ENCODE peak calls at places on chromosome 4, in four cellular contexts. F is RWPE1, D is substantia nigra, Q is OCI-LY7. L is an unnamed sample.
A peak's percentile ranks its signal among the peaks of the same experiment; 100 is the strongest.

GRCh38 chr4:109816082-109816442 is 500 bp downstream of the GAR1 start:
- DNase-seq in F (peak; percentile 9), D (no peak), Q (peak; percentile 30), L (peak; percentile 32)

GRCh38 chr4:150140774-150141400 is 62.6 kb downstream of the DCLK2 start:
- DNase-seq in F (peak; percentile 50), D (no peak), Q (no peak), L (no peak)

GRCh38 chr4:42778349-42778748 is 114.2 kb upstream of the GRXCR1 start:
- DNase-seq in F (no peak), D (no peak), Q (no peak), L (no peak)

GRCh38 chr4:81632581-81633247 is 161.0 kb upstream of the RASGEF1B start:
- DNase-seq in F (peak; percentile 65), D (no peak), Q (no peak), L (no peak)

GRCh38 chr4:171639540-171639939 is 173.7 kb upstream of the GALNTL6 start:
- DNase-seq in F (no peak), D (no peak), Q (no peak), L (no peak)

GRCh38 chr4:72358483-72358882 is 210.5 kb downstream of the ADAMTS3 start:
- DNase-seq in F (no peak), D (no peak), Q (no peak), L (no peak)

GRCh38 chr4:108171541-108172230 is 3.0 kb upstream of the LEF1 start:
- DNase-seq in F (no peak), D (no peak), Q (no peak), L (peak; percentile 56)

GRCh38 chr4:113094327-113094726 is 44.9 kb downstream of the ANK2 start:
- DNase-seq in F (no peak), D (no peak), Q (no peak), L (no peak)

GRCh38 chr4:128812360-128812958 is 3.0 kb downstream of the JADE1 start:
- DNase-seq in F (peak; percentile 59), D (no peak), Q (peak; percentile 75), L (no peak)

GRCh38 chr4:104294811-104295210 is 199.9 kb downstream of the CXXC4 start:
- DNase-seq in F (no peak), D (no peak), Q (no peak), L (no peak)

GRCh38 chr4:140469806-140470733 is 28.0 kb downstream of the MGAT4D start:
- DNase-seq in F (no peak), D (no peak), Q (no peak), L (no peak)

GRCh38 chr4:148514581-148514980 is 72.4 kb upstream of the NR3C2 start:
- DNase-seq in F (no peak), D (no peak), Q (no peak), L (no peak)

GRCh38 chr4:73499996-73500765 is 18.6 kb downstream of the AFM start:
- DNase-seq in F (no peak), D (no peak), Q (no peak), L (no peak)

GRCh38 chr4:110195561-110196205 is 2.7 kb downstream of the ELOVL6 start:
- DNase-seq in F (peak; percentile 19), D (peak; percentile 38), Q (peak; percentile 48), L (no peak)

GRCh38 chr4:1395941-1396805 is 10.1 kb downstream of the NKX1-1 start:
- DNase-seq in F (no peak), D (no peak), Q (no peak), L (no peak)

GRCh38 chr4:39846135-39846534 is 131.6 kb downstream of the PDS5A start:
- DNase-seq in F (peak; percentile 7), D (no peak), Q (no peak), L (no peak)

GRCh38 chr4:120948382-120948781 is 25.9 kb upstream of the PRDM5 start:
- DNase-seq in F (no peak), D (no peak), Q (no peak), L (no peak)

GRCh38 chr4:183830438-183830985 is 74.6 kb upstream of the STOX2 start:
- DNase-seq in F (no peak), D (no peak), Q (no peak), L (no peak)

GRCh38 chr4:59818656-59819055 is 1381.5 kb upstream of the ADGRL3 start:
- DNase-seq in F (no peak), D (no peak), Q (no peak), L (no peak)

GRCh38 chr4:91958651-91959050 is 345.1 kb upstream of the GRID2 start:
- DNase-seq in F (no peak), D (no peak), Q (no peak), L (no peak)

GRCh38 chr4:83535520-83535944 is 376 bp upstream of the GPAT3 start:
- DNase-seq in F (peak; percentile 53), D (peak; percentile 55), Q (no peak), L (no peak)

GRCh38 chr4:173909294-173909693 is 374.2 kb downstream of the FBXO8 start:
- DNase-seq in F (no peak), D (no peak), Q (no peak), L (no peak)

GRCh38 chr4:108881190-108881589 is 118.3 kb upstream of the ETNPPL start:
- DNase-seq in F (peak; percentile 6), D (no peak), Q (no peak), L (no peak)

GRCh38 chr4:126682250-126682649 is 950.5 kb upstream of the INTU start:
- DNase-seq in F (no peak), D (no peak), Q (no peak), L (no peak)

GRCh38 chr4:164023214-164023613 is 528.7 kb downstream of the TMA16 start:
- DNase-seq in F (no peak), D (no peak), Q (peak; percentile 19), L (no peak)

GRCh38 chr4:110754726-110755125 is 131.8 kb upstream of the PITX2 start:
- DNase-seq in F (no peak), D (no peak), Q (no peak), L (no peak)

GRCh38 chr4:186630128-186630527 is 74.8 kb upstream of the MTNR1A start:
- DNase-seq in F (no peak), D (no peak), Q (no peak), L (no peak)

GRCh38 chr4:186624951-186625350 is 69.6 kb upstream of the MTNR1A start:
- DNase-seq in F (no peak), D (no peak), Q (no peak), L (no peak)

GRCh38 chr4:186627226-186627865 is 72.0 kb upstream of the MTNR1A start:
- DNase-seq in F (peak; percentile 46), D (no peak), Q (no peak), L (no peak)

GRCh38 chr4:186623546-186623945 is 68.2 kb upstream of the MTNR1A start:
- DNase-seq in F (no peak), D (no peak), Q (no peak), L (no peak)

DNA sequence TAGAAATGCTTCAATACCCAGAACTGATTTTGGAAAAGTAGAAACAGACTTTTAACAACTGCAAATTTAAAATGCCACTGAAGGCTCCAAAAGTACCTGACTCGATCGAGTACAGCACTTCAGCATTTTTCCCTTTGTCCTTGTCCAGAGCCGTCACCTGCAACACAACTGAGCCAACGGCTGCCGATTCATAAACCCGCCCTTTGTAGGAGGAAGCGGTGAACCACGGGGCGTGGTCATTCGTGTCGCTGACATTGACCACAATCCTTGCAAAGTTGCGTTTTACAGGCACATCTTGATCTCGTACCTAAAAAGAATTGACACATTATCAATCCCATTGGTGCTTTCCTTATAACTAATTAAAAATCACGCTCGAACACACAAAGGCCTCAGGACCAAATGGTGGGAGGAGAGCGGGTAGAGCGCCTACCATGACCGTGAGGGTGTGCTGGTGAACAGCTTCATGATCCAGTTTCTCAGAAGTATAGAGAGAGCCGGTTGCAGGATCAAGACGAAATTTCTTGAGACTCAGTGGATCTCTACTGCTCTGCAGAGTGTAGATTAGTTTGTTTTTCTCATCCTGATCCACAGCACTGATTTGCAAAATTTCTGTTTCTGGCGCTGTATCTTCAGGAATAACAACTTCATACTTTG is 72.8 kb upstream of the MTNR1A start:
- DNase-seq in F (no peak), D (no peak), Q (peak; percentile 44), L (no peak)
- H3K27ac ChIP-seq in F (peak overlapping the region; percentile 63), D (no peak overlapping the region), Q (no peak overlapping the region), L (no peak overlapping the region)

GRCh38 chr4:273312-274017 is 31.8 kb downstream of the ZNF732 start:
- DNase-seq in F (no peak), D (no peak), Q (no peak), L (no peak)
- H3K27ac ChIP-seq in F (no peak overlapping the region), D (no peak overlapping the region), Q (no peak overlapping the region), L (no peak overlapping the region)

DNA sequence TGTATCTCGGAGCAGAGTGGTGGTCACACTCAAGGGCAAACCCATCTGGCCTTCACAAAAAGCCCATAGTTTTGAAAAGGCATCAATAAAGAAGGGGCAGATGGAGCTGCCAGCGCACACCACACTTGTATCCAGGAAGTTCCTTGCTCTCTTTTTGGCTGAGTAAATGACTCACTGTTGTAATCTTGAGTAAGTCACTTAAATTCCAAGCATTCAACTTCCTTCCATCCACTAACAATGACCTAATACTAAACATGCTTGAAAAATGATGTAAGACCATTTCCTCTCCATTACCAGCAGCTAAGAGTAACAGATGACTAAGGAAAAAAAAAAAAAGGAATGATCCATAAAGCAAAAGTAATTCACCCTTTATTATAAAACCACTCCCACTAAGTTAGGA is 32.4 kb upstream of the MYOZ2 start:
- DNase-seq in F (peak; percentile 83), D (no peak), Q (no peak), L (no peak)
- H3K27ac ChIP-seq in F (peak overlapping the region; percentile 89), D (no peak overlapping the region), Q (no peak overlapping the region), L (no peak overlapping the region)

GRCh38 chr4:101037249-101037648 is 310.1 kb downstream of the PPP3CA start:
- DNase-seq in F (peak; percentile 40), D (no peak), Q (no peak), L (no peak)

GRCh38 chr4:101035522-101035921 is 311.8 kb downstream of the PPP3CA start:
- DNase-seq in F (no peak), D (no peak), Q (no peak), L (no peak)

GRCh38 chr4:101031971-101032370 is 315.4 kb downstream of the PPP3CA start:
- DNase-seq in F (no peak), D (no peak), Q (no peak), L (no peak)

GRCh38 chr4:101037938-101038413 is 309.4 kb downstream of the PPP3CA start:
- DNase-seq in F (no peak), D (no peak), Q (no peak), L (no peak)

GRCh38 chr4:101033986-101034385 is 313.3 kb downstream of the PPP3CA start:
- DNase-seq in F (no peak), D (no peak), Q (no peak), L (no peak)
- H3K27ac ChIP-seq in F (no peak overlapping the region), D (no peak overlapping the region), Q (no peak overlapping the region), L (no peak overlapping the region)

DNA sequence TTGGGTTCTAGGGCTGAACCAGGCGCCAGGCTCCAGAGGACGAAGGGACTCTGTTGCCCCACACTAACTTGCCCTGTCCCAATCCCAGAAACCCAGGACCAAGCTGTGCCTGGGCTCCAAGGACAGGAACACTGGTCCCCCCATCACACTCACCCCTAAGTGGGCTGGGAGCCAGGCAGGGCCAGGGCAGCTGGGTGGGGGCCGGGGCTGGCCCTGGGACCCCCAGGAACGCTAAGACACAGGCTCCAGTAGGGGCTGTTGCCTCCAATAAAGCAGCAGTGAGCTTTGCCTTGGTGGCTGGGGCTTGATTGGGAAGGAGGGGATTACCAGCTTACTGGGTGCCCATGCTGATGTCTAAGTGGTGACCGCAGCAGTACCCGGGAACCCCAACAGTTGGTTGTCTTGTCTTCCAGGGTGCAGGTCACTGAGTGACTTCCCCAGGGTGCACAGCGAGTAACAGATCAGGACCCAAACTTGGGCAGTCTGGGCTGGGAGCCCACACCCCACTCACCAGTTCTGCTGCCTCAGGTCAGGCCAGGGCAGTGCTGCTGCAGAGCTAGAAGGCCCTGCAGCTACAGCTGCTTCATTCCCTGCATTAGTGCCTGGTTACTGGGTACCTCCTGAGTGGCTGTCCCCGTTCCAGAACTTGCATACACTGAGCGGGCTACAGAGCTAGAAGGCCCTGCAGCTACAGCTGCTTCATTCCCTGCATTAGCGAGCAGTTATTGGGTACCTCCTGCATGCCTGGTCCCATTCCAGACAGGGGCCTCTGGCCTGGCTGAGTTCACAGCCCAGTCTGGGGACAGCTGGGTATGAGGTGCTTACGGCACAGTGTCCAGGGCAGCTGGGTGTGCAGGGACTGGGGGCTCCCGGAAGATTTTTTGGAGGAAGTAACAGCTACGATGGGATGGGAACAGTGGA is 9.4 kb upstream of the ADD1 start:
- DNase-seq in F (no peak), D (no peak), Q (no peak), L (no peak)
- H3K27ac ChIP-seq in F (peak overlapping the region; percentile 54), D (no peak overlapping the region), Q (no peak overlapping the region), L (peak overlapping the region; percentile 37)

L was measured in CD4-positive, alpha-beta T cell.